ENCODE peak calls at places on chromosomes 12 and 14, in five cellular contexts. V, U, M, G and W are unnamed samples.

GRCh38 chr12:132157733-132158409 is 13.6 kb downstream of the NOC4L start:
- DNase-seq in V (no peak), M (no peak), G (no peak), U (no peak), W (no peak)

GRCh38 chr14:83251402-83251801 is 1717.7 kb upstream of the SEL1L start:
- DNase-seq in U (no peak), M (no peak), V (no peak), G (no peak), W (no peak)

GRCh38 chr14:104332634-104333270 is 194.4 kb downstream of the KIF26A start:
- DNase-seq in M (no peak), U (no peak), G (no peak), V (no peak), W (no peak)

GRCh38 chr12:91189526-91189925 is 6.9 kb upstream of the DCN start:
- DNase-seq in M (no peak), V (no peak), G (no peak), U (no peak), W (peak; percentile 78)

GRCh38 chr12:97276621-97277020 is 186.0 kb upstream of the RMST start:
- DNase-seq in U (no peak), G (no peak), M (no peak), V (no peak), W (no peak)

GRCh38 chr12:108996320-108996719 is 24.5 kb downstream of the SVOP start:
- DNase-seq in U (no peak), V (no peak), M (no peak), G (no peak), W (no peak)

GRCh38 chr12:57522887-57523705 is 472 bp downstream of the MBD6 start:
- DNase-seq in G (peak; percentile 53), M (peak; percentile 76), U (no peak), V (peak; percentile 77), W (no peak)

GRCh38 chr14:36227344-36227743 is 50.8 kb upstream of the PTCSC3 start:
- DNase-seq in V (no peak), G (no peak), M (no peak), U (no peak), W (no peak)

GRCh38 chr14:71586131-71586893 is 345.9 kb upstream of the RGS6 start:
- DNase-seq in U (no peak), V (peak; percentile 27), G (no peak), M (no peak), W (peak; percentile 48)

GRCh38 chr12:92961949-92962348 is 32.9 kb upstream of the EEA1 start:
- DNase-seq in U (no peak), M (no peak), V (no peak), G (no peak), W (peak; percentile 37)

GRCh38 chr12:91219919-91220318 is 37.3 kb upstream of the DCN start:
- DNase-seq in G (no peak), V (no peak), M (no peak), U (no peak), W (no peak)

GRCh38 chr14:31619440-31619839 is 58.2 kb downstream of the NUBPL start:
- DNase-seq in M (no peak), V (no peak), U (no peak), G (no peak), W (no peak)

GRCh38 chr12:11069854-11070253 is 7.8 kb upstream of the TAS2R46 start:
- DNase-seq in M (no peak), V (no peak), G (no peak), U (no peak), W (no peak)

GRCh38 chr14:75972729-75973480 is 8.9 kb downstream of the TGFB3 start:
- DNase-seq in M (no peak), G (no peak), U (no peak), V (no peak), W (no peak)

GRCh38 chr14:69693823-69694729 is 72.9 kb upstream of the SRSF5 start:
- DNase-seq in M (no peak), V (peak; percentile 57), G (peak; percentile 76), U (peak; percentile 86), W (no peak)

GRCh38 chr12:116370004-116370404 is 92.5 kb upstream of the MED13L start:
- DNase-seq in U (no peak), G (no peak), V (no peak), M (no peak), W (peak; percentile 95)

GRCh38 chr14:29900609-29901350 is 26.9 kb downstream of the PRKD1 start:
- DNase-seq in V (no peak), U (no peak), M (no peak), G (no peak), W (no peak)

GRCh38 chr14:22980672-22981089 is 1.7 kb downstream of the AJUBA start:
- DNase-seq in M (peak; percentile 60), G (no peak), U (peak; percentile 76), V (peak; percentile 60), W (no peak)

GRCh38 chr12:86264451-86265328 is 8.5 kb upstream of the MGAT4C start:
- DNase-seq in U (no peak), G (no peak), V (peak; percentile 5), M (peak; percentile 57), W (no peak)

GRCh38 chr14:69287096-69287991 is 27.4 kb downstream of the GALNT16 start:
- DNase-seq in G (no peak), V (no peak), M (no peak), U (peak; percentile 46), W (peak; percentile 63)

GRCh38 chr12:107761502-107761904 is 566 bp upstream of the PRDM4 start:
- DNase-seq in M (no peak), V (no peak), U (no peak), G (no peak), W (no peak)

GRCh38 chr12:130639759-130640158 is 76.3 kb downstream of the RIMBP2 start:
- DNase-seq in U (no peak), G (no peak), V (no peak), M (no peak), W (no peak)

GRCh38 chr14:52071675-52072074 is 2.8 kb upstream of the NID2 start:
- DNase-seq in V (no peak), G (no peak), U (no peak), M (no peak), W (peak; percentile 61)

GRCh38 chr14:49892301-49892635 is 614 bp upstream of the ARF6 start:
- DNase-seq in U (peak; percentile 80), V (no peak), G (peak; percentile 92), M (peak; percentile 60), W (peak; percentile 90)

GRCh38 chr14:104810316-104810715 is 9.4 kb downstream of the ZBTB42 start:
- DNase-seq in G (no peak), V (no peak), U (no peak), M (no peak), W (no peak)

GRCh38 chr14:24761141-24761540 is 127.2 kb upstream of the GZMB start:
- DNase-seq in M (no peak), U (peak; percentile 28), G (no peak), V (no peak), W (no peak)

GRCh38 chr14:22919601-22919921 is 612 bp upstream of the RBM23 start:
- DNase-seq in U (no peak), G (no peak), M (no peak), V (no peak), W (no peak)

GRCh38 chr12:124917841-124918621 is 3.6 kb upstream of the UBC start:
- DNase-seq in V (no peak), U (peak; percentile 49), G (no peak), M (no peak), W (no peak)

GRCh38 chr12:124919646-124920352 is 5.3 kb upstream of the UBC start:
- DNase-seq in G (peak; percentile 86), M (no peak), V (no peak), U (no peak), W (peak; percentile 76)

GRCh38 chr12:124921200-124922008 is 7.0 kb upstream of the UBC start:
- DNase-seq in M (no peak), U (peak; percentile 65), G (peak; percentile 97), V (peak; percentile 71), W (peak; percentile 68)

GRCh38 chr12:124917135-124917840 is 2.8 kb upstream of the UBC start:
- DNase-seq in M (peak; percentile 98), U (peak; percentile 99), G (peak; percentile 99), V (peak; percentile 92), W (peak; percentile 100)

DNA sequence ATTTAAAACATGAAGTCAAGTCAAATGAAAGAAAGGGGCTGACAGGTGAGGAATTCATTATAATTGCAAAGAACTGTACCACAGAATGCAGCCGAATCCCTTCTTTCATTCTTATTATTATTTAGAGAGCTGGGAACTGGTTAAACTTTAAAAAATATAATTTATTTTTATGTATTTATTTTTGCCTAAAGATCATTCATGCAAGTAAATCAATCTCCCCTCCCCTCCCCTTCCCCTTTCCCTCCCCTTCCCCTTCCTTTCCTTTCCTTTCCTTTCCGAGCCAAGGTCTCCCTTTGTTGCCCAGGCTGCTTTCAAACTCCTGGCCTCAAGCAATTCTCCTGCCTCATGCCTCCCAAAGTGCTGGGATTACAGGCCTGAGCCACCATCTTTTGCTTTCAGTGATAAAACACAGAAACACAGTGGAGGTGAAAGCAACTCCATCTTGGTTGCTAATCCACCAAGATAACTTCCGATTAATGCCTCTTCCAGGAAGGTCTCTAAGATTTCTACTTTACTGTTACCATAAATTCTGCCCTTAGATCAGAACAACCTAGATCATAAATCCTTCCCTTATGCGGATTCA is 6.0 kb upstream of the UBC start:
- DNase-seq in G (no peak), U (no peak), V (no peak), M (no peak), W (no peak)
- H3K4me3 ChIP-seq in G (peak overlapping the region; percentile 61), U (peak overlapping the region; percentile 99), V (no peak overlapping the region), M (no peak overlapping the region), W (no peak overlapping the region)

DNA sequence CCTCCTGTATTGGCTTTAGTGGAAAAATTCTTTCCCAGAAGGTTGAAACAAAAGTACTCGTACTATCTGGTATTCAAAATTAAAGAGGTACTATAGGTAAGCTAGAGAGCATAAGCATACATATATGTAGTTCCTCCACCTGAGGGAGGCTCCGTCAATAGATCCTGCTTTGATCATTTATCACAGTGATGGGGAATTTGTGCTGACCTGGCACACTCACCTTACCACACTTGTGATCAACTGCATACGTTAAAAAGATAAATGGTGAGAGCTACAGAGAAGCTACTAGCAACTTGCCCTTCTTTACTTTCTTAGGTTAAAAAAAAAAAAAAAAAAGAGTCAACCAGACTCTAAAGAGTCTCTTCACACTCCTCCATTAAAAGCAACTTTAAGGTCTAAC is 2.5 kb downstream of the CAPRIN2 start:
- DNase-seq in G (no peak), V (no peak), M (no peak), U (no peak), W (no peak)
- H3K4me3 ChIP-seq in G (no peak overlapping the region), V (no peak overlapping the region), M (no peak overlapping the region), U (no peak overlapping the region), W (no peak overlapping the region)

GRCh38 chr12:110010853-110011835 is 11.9 kb downstream of the ANKRD13A start:
- DNase-seq in V (no peak), M (no peak), G (peak; percentile 84), U (peak; percentile 85), W (no peak)
- H3K4me3 ChIP-seq in V (no peak overlapping the region), M (no peak overlapping the region), G (peak overlapping the region; percentile 64), U (peak overlapping the region; percentile 8), W (no peak overlapping the region)

DNA sequence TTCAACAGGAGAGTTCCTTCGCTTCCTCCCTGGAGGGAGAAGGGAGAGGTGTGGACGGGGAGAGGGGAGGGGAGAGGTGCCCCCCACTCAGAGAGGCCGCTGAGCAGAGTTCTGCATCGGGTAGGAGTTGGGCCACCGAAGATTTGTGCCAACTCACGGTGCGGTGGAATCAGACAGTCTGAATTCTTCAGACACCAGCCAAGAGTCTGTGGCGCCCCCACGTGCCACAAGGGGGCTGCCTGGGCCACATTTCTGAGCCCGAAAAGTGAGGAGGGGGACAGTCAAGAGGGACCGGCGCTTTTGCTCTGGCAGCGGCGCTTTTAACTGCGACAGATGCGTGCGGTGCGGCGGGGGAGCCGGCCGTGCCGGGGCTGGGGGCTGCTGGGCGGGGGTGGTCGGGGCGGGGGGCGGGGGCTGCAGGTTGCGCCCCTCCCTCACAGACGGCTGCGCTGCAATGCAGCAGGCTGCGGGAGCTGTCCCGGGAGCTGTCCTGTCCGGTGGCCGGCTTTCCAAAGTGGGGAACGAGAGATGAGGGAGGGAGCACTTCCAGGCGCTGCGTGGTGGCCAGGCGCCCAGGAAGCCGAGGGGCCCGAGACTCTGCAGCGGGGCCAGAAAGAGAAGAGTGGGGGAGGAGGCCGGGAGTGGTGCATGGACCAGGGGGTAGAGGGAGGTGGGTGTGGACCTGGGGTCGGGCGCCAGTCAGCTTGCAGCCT is 941 bp upstream of the RTL1 start:
- DNase-seq in M (peak; percentile 16), V (peak; percentile 54), U (no peak), G (no peak), W (no peak)
- H3K4me3 ChIP-seq in M (no peak overlapping the region), V (no peak overlapping the region), U (no peak overlapping the region), G (no peak overlapping the region), W (no peak overlapping the region)